ENCODE peak calls at places on chromosome 17, in eight cellular contexts. One of them, this sample, is unnamed.

GRCh38 chr17:78378225-78379133 is at the start of gene PGS1:
- DNase-seq in cardiac fibroblast: peak
- DNase-seq in left cardiac atrium: peak
- DNase-seq in tibial nerve: peak
- DNase-seq in cerebellar nuclear complex: no peak
- DNase-seq in astrocyte of the spinal cord: peak
- DNase-seq in fibroblast of lung: peak
- DNase-seq in activated CD4-positive, alpha-beta T cell treated with anti-CD3 and anti-CD28 coated beads, Interleukin-2, amount 50 U/mL, for 48 hours: peak
- DNase-seq in this sample: peak

GRCh38 chr17:19766421-19767270 is 18.5 kb upstream of the ALDH3A1 start:
- DNase-seq in left cardiac atrium: peak
- DNase-seq in tibial nerve: peak
- DNase-seq in cardiac fibroblast: peak
- DNase-seq in astrocyte of the spinal cord: peak
- DNase-seq in fibroblast of lung: peak
- DNase-seq in cerebellar nuclear complex: peak
- DNase-seq in activated CD4-positive, alpha-beta T cell treated with anti-CD3 and anti-CD28 coated beads, Interleukin-2, amount 50 U/mL, for 48 hours: peak
- DNase-seq in this sample: peak

GRCh38 chr17:21218101-21218500 is 4.1 kb upstream of the TMEM11 start:
- DNase-seq in fibroblast of lung: no peak
- DNase-seq in astrocyte of the spinal cord: no peak
- DNase-seq in tibial nerve: no peak
- DNase-seq in activated CD4-positive, alpha-beta T cell treated with anti-CD3 and anti-CD28 coated beads, Interleukin-2, amount 50 U/mL, for 48 hours: peak
- DNase-seq in cardiac fibroblast: no peak
- DNase-seq in left cardiac atrium: no peak
- DNase-seq in cerebellar nuclear complex: no peak
- DNase-seq in this sample: no peak

GRCh38 chr17:9024497-9024896 is 3.2 kb downstream of the NTN1 start:
- DNase-seq in left cardiac atrium: no peak
- DNase-seq in fibroblast of lung: no peak
- DNase-seq in tibial nerve: no peak
- DNase-seq in cerebellar nuclear complex: no peak
- DNase-seq in astrocyte of the spinal cord: no peak
- DNase-seq in activated CD4-positive, alpha-beta T cell treated with anti-CD3 and anti-CD28 coated beads, Interleukin-2, amount 50 U/mL, for 48 hours: no peak
- DNase-seq in cardiac fibroblast: no peak
- DNase-seq in this sample: no peak

GRCh38 chr17:45640141-45640850 is 143.8 kb upstream of the CRHR1 start:
- DNase-seq in astrocyte of the spinal cord: peak
- DNase-seq in fibroblast of lung: peak
- DNase-seq in left cardiac atrium: peak
- DNase-seq in tibial nerve: peak
- DNase-seq in activated CD4-positive, alpha-beta T cell treated with anti-CD3 and anti-CD28 coated beads, Interleukin-2, amount 50 U/mL, for 48 hours: peak
- DNase-seq in cardiac fibroblast: peak
- DNase-seq in cerebellar nuclear complex: no peak
- DNase-seq in this sample: peak

GRCh38 chr17:39408360-39408759 is 6.9 kb upstream of the FBXL20 start:
- DNase-seq in cardiac fibroblast: peak
- DNase-seq in tibial nerve: no peak
- DNase-seq in activated CD4-positive, alpha-beta T cell treated with anti-CD3 and anti-CD28 coated beads, Interleukin-2, amount 50 U/mL, for 48 hours: no peak
- DNase-seq in fibroblast of lung: no peak
- DNase-seq in astrocyte of the spinal cord: no peak
- DNase-seq in cerebellar nuclear complex: no peak
- DNase-seq in left cardiac atrium: no peak
- DNase-seq in this sample: no peak

GRCh38 chr17:75922963-75923874 is 17.6 kb downstream of the FBF1 start:
- DNase-seq in activated CD4-positive, alpha-beta T cell treated with anti-CD3 and anti-CD28 coated beads, Interleukin-2, amount 50 U/mL, for 48 hours: no peak
- DNase-seq in left cardiac atrium: no peak
- DNase-seq in cardiac fibroblast: no peak
- DNase-seq in fibroblast of lung: no peak
- DNase-seq in astrocyte of the spinal cord: no peak
- DNase-seq in cerebellar nuclear complex: no peak
- DNase-seq in tibial nerve: no peak
- DNase-seq in this sample: no peak

GRCh38 chr17:78817123-78817522 is 23.5 kb downstream of the USP36 start:
- DNase-seq in astrocyte of the spinal cord: no peak
- DNase-seq in cerebellar nuclear complex: no peak
- DNase-seq in left cardiac atrium: no peak
- DNase-seq in cardiac fibroblast: no peak
- DNase-seq in activated CD4-positive, alpha-beta T cell treated with anti-CD3 and anti-CD28 coated beads, Interleukin-2, amount 50 U/mL, for 48 hours: peak
- DNase-seq in tibial nerve: no peak
- DNase-seq in fibroblast of lung: no peak
- DNase-seq in this sample: no peak

GRCh38 chr17:17693253-17693954 is 12.1 kb downstream of the RAI1 start:
- DNase-seq in cerebellar nuclear complex: no peak
- DNase-seq in fibroblast of lung: no peak
- DNase-seq in cardiac fibroblast: peak
- DNase-seq in activated CD4-positive, alpha-beta T cell treated with anti-CD3 and anti-CD28 coated beads, Interleukin-2, amount 50 U/mL, for 48 hours: no peak
- DNase-seq in tibial nerve: peak
- DNase-seq in left cardiac atrium: peak
- DNase-seq in astrocyte of the spinal cord: no peak
- DNase-seq in this sample: no peak

This sample was measured in HFFc6.